ENCODE peak calls at places on chromosomes 12 and 14, in nine cellular contexts. N, W, H, Y, B, A, D, E and U are unnamed samples.
A peak's percentile ranks its signal among the peaks of the same experiment; 100 is the strongest.

GRCh38 chr14:91158091-91158790 is 44.4 kb downstream of the DGLUCY start:
- DNase-seq in N (no peak), W (no peak), H (no peak), Y (no peak), B (no peak), A (no peak), D (no peak), E (no peak), U (no peak)

GRCh38 chr14:53663709-53664108 is 292.9 kb downstream of the BMP4 start:
- DNase-seq in N (no peak), W (no peak), H (peak; percentile 64), Y (no peak), B (no peak), A (peak; percentile 35), D (peak; percentile 37), E (peak; percentile 12), U (no peak)

GRCh38 chr14:99136401-99136800 is 135.6 kb downstream of the BCL11B start:
- DNase-seq in N (no peak), W (no peak), H (peak; percentile 4), Y (no peak), B (no peak), A (no peak), D (no peak), E (no peak), U (no peak)

GRCh38 chr12:79935624-79936040 is 735 bp upstream of the PPP1R12A start:
- DNase-seq in N (no peak), W (no peak), H (no peak), Y (no peak), B (no peak), A (peak; percentile 16), D (no peak), E (no peak), U (peak; percentile 17)

GRCh38 chr12:46489951-46490388 is 117.4 kb upstream of the SLC38A2 start:
- DNase-seq in N (no peak), W (no peak), H (no peak), Y (no peak), B (no peak), A (no peak), D (no peak), E (no peak), U (no peak)

GRCh38 chr12:68375701-68376469 is 43.7 kb upstream of the MDM1 start:
- DNase-seq in N (no peak), W (no peak), H (no peak), Y (no peak), B (no peak), A (no peak), D (no peak), E (no peak), U (no peak)

GRCh38 chr12:67269632-67270578 is 747 bp downstream of the CAND1 start:
- DNase-seq in N (no peak), W (peak; percentile 38), H (peak; percentile 69), Y (peak; percentile 58), B (peak; percentile 41), A (no peak), D (peak; percentile 42), E (peak; percentile 50), U (peak; percentile 26)

GRCh38 chr14:21107360-21107781 is 6.5 kb downstream of the TMEM253 start:
- DNase-seq in N (no peak), W (no peak), H (no peak), Y (no peak), B (no peak), A (peak; percentile 32), D (no peak), E (no peak), U (no peak)

GRCh38 chr12:69987453-69988102 is 162.6 kb downstream of the MYRFL start:
- DNase-seq in N (peak; percentile 94), W (no peak), H (no peak), Y (no peak), B (no peak), A (peak; percentile 83), D (no peak), E (no peak), U (no peak)

GRCh38 chr12:81257952-81258551 is 180.2 kb downstream of the ACSS3 start:
- DNase-seq in N (no peak), W (no peak), H (no peak), Y (no peak), B (no peak), A (peak; percentile 56), D (no peak), E (no peak), U (no peak)

GRCh38 chr14:101599234-101599885 is 38.1 kb downstream of the DIO3 start:
- DNase-seq in N (no peak), W (no peak), H (no peak), Y (no peak), B (no peak), A (no peak), D (no peak), E (no peak), U (no peak)

GRCh38 chr12:132998742-132999141 is 12.6 kb downstream of the ZNF26 start:
- DNase-seq in N (no peak), W (no peak), H (no peak), Y (no peak), B (no peak), A (no peak), D (no peak), E (no peak), U (no peak)

GRCh38 chr14:22849212-22849819 is 12.9 kb downstream of the MMP14 start:
- DNase-seq in N (no peak), W (no peak), H (no peak), Y (no peak), B (no peak), A (no peak), D (peak; percentile 54), E (no peak), U (peak; percentile 19)

GRCh38 chr12:108591267-108591980 is 6.5 kb downstream of the TMEM119 start:
- DNase-seq in N (no peak), W (no peak), H (no peak), Y (no peak), B (no peak), A (no peak), D (no peak), E (no peak), U (no peak)

GRCh38 chr12:79973774-79974173 is 38.9 kb upstream of the PPP1R12A start:
- DNase-seq in N (no peak), W (no peak), H (no peak), Y (no peak), B (no peak), A (no peak), D (no peak), E (no peak), U (no peak)

GRCh38 chr12:32533971-32534590 is 134.7 kb downstream of the FGD4 start:
- DNase-seq in N (peak; percentile 79), W (peak; percentile 33), H (peak; percentile 47), Y (no peak), B (no peak), A (peak; percentile 95), D (peak; percentile 57), E (peak; percentile 22), U (peak; percentile 29)

GRCh38 chr12:125755512-125755911 is 690.3 kb downstream of the AACS start:
- DNase-seq in N (no peak), W (no peak), H (no peak), Y (no peak), B (no peak), A (no peak), D (no peak), E (no peak), U (no peak)
- TF ChIP-seq CTCF in N (no peak), W (no peak), H (peak; percentile 42), Y (no peak), B (no peak), A (no peak), D (peak; percentile 12), E (no peak), U (no peak)

DNA sequence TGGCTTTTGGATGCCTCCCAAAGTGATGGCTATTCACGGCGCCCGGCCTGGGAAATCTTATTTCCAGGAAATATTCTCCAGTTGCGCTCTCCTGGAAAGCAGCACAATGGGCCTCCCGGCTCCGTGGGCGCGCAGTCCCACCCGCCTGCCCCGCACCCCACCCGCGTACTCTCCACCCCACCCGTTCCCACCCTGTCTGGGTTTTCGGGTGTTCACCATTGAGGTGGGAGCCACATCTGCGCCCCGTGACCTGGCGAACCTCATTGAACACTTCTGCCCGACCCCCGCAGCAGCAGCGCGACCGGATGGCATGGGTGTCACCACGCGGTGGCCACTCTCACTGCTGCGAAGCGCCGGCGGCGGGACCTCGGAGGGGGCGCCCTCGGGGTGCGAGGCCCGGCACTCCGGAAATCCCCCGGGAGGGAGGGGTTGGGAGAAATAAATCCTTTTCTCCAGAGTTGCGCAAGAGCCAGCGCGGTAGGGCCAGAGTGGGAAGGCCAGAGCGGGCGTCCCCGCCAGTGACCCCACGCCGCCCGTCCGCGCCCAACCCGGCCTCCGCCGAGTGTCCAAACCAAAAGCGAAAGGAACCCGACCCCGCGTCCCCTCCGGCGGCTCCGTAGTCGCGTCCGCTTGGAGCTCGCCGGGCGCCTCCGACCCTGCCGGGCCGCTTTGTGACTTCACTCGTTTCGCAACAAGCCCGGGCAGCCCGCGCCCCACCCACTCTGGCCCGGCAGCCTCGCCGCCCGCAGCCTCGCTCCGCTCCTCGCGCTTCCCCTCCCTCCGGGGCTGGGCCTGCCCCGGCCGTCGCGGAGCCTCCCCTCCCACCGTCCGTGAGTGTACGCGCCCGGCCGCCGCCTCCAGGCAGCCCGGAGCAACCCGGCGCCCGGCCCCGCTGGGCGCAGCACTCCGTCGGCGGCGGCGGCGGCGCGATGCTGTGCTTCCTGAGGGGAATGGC is at the start of gene DRAM1:
- DNase-seq in N (peak; percentile 66), W (peak; percentile 92), H (peak; percentile 88), Y (peak; percentile 85), B (peak; percentile 63), A (peak; percentile 90), D (peak; percentile 89), E (peak; percentile 80), U (peak; percentile 92)
- TF ChIP-seq CTCF in N (no peak), W (peak; percentile 29), H (peak; percentile 27), Y (no peak), B (no peak), A (peak; percentile 31), D (peak; percentile 14), E (no peak), U (peak; percentile 46)

GRCh38 chr14:105439710-105440553 is 20.3 kb downstream of the MTA1 start:
- DNase-seq in N (no peak), W (no peak), H (no peak), Y (no peak), B (no peak), A (no peak), D (no peak), E (no peak), U (no peak)
- TF ChIP-seq CTCF in N (peak; percentile 23), W (no peak), H (peak; percentile 17), Y (no peak), B (no peak), A (no peak), D (no peak), E (no peak), U (no peak)

GRCh38 chr12:91853350-91854127 is 292.1 kb downstream of the BTG1 start:
- DNase-seq in N (no peak), W (no peak), H (no peak), Y (no peak), B (no peak), A (no peak), D (no peak), E (no peak), U (no peak)
- TF ChIP-seq CTCF in N (no peak), W (no peak), H (no peak), Y (no peak), B (no peak), A (no peak), D (no peak), E (no peak), U (no peak)

GRCh38 chr12:37720846-37721245 is 595.7 kb upstream of the ALG10B start:
- DNase-seq in N (no peak), W (no peak), H (no peak), Y (no peak), B (no peak), A (no peak), D (no peak), E (no peak), U (no peak)
- TF ChIP-seq CTCF in N (no peak), W (no peak), H (no peak), Y (no peak), B (no peak), A (no peak), D (no peak), E (no peak), U (no peak)